ENCODE peak calls at places on chromosome 1, in four cellular contexts. Y is cardiac muscle cell, N is NT2/D1, O is ovary. E is an unnamed sample. For H3K9me3, H3K36me3 and H3K4me1, the result is how much of the 10 kb centered on the place peaks cover.

GRCh38 chr1:42266253-42267135 is 68.5 kb downstream of the FOXJ3 start:
- DNase-seq in O (no peak), Y (no peak), N (no peak), E (no peak)

GRCh38 chr1:229479660-229480399 is 28.3 kb downstream of the NUP133 start:
- DNase-seq in Y (no peak), O (no peak), N (no peak), E (no peak)

GRCh38 chr1:235601087-235601486 is 48.5 kb downstream of the GNG4 start:
- DNase-seq in Y (peak), N (no peak), O (no peak), E (no peak)

GRCh38 chr1:101992816-101993575 is 3.7 kb downstream of the OLFM3 start:
- DNase-seq in Y (no peak), N (no peak), O (no peak), E (no peak)

GRCh38 chr1:227789881-227790400 is 25.5 kb upstream of the PRSS38 start:
- DNase-seq in Y (no peak), N (no peak), O (no peak), E (peak)

GRCh38 chr1:214276786-214277185 is 4.2 kb upstream of the SMYD2 start:
- DNase-seq in O (no peak), N (no peak), Y (no peak), E (no peak)

GRCh38 chr1:156368889-156369684 is at the start of gene RHBG:
- DNase-seq in Y (peak), O (peak), N (peak), E (peak)

GRCh38 chr1:182446033-182446669 is 3.8 kb upstream of the RGSL1 start:
- DNase-seq in Y (peak), N (peak), O (no peak), E (no peak)

GRCh38 chr1:208201241-208201640 is 42.9 kb downstream of the PLXNA2 start:
- DNase-seq in N (no peak), O (no peak), Y (peak), E (peak)

GRCh38 chr1:206637605-206638004 is 2.3 kb downstream of the DYRK3 start:
- DNase-seq in Y (no peak), N (no peak), O (no peak), E (no peak)

GRCh38 chr1:178122283-178122682 is 28.4 kb downstream of the RASAL2 start:
- DNase-seq in Y (no peak), O (no peak), N (no peak), E (no peak)

GRCh38 chr1:38209986-38210385 is 163.4 kb upstream of the POU3F1 start:
- DNase-seq in N (no peak), O (no peak), Y (peak), E (peak)

GRCh38 chr1:85375422-85375934 is 89.5 kb downstream of the DDAH1 start:
- DNase-seq in N (no peak), Y (no peak), O (no peak), E (no peak)

GRCh38 chr1:25765910-25766645 is 33.9 kb upstream of the SELENON start:
- DNase-seq in N (no peak), O (no peak), Y (no peak), E (no peak)

GRCh38 chr1:30844631-30845030 is 63.9 kb downstream of the SDC3 start:
- DNase-seq in N (peak), O (no peak), Y (no peak), E (no peak)

GRCh38 chr1:216500273-216500967 is 77.2 kb upstream of the USH2A start:
- DNase-seq in N (no peak), O (no peak), Y (no peak), E (no peak)

GRCh38 chr1:21289700-21290545 is at the start of gene ECE1:
- DNase-seq in Y (peak), O (peak), N (peak), E (peak)

GRCh38 chr1:226123591-226124471 is 61.3 kb downstream of the H3-3A start:
- DNase-seq in N (no peak), O (no peak), Y (no peak), E (no peak)

GRCh38 chr1:66553846-66554245 is 19.9 kb downstream of the SGIP1 start:
- DNase-seq in Y (no peak), O (no peak), N (no peak), E (no peak)

GRCh38 chr1:47757226-47757975 is 239.8 kb downstream of the TRABD2B start:
- DNase-seq in N (no peak), Y (no peak), O (no peak), E (no peak)

GRCh38 chr1:109151146-109151545 is 37.2 kb downstream of the ELAPOR1 start:
- DNase-seq in Y (peak), O (no peak), N (peak), E (peak)

GRCh38 chr1:173688300-173688699 is 18.6 kb upstream of the ANKRD45 start:
- DNase-seq in N (no peak), O (no peak), Y (no peak), E (no peak)

GRCh38 chr1:53769780-53770179 is 30.8 kb upstream of the GLIS1 start:
- DNase-seq in N (no peak), Y (peak), O (no peak), E (no peak)

GRCh38 chr1:238961790-238962189 is 424.6 kb upstream of the CHRM3 start:
- DNase-seq in Y (no peak), N (no peak), O (no peak), E (no peak)

GRCh38 chr1:40712405-40712944 is 21.0 kb downstream of the NFYC start:
- DNase-seq in N (no peak), Y (no peak), O (no peak), E (peak)

GRCh38 chr1:89894210-89894668 is 73.4 kb downstream of the LRRC8D start:
- DNase-seq in Y (peak), O (no peak), N (no peak), E (no peak)

GRCh38 chr1:212595787-212596714 is 12.5 kb upstream of the ATF3 start:
- DNase-seq in O (no peak), N (no peak), Y (peak), E (no peak)

GRCh38 chr1:34366875-34367624 is 190.3 kb downstream of the C1orf94 start:
- DNase-seq in Y (no peak), N (no peak), O (no peak), E (no peak)

GRCh38 chr1:155128755-155129473 is 1.2 kb downstream of the EFNA1 start:
- DNase-seq in O (no peak), Y (peak), N (no peak), E (peak)

GRCh38 chr1:32275424-32275823 is 16.5 kb upstream of the HDAC1 start:
- DNase-seq in N (no peak), Y (peak), O (no peak), E (no peak)

GRCh38 chr1:2821373-2821955 is 20.0 kb upstream of the TTC34 start:
- DNase-seq in O (no peak), N (no peak), Y (no peak), E (no peak)
- H3K9me3 ChIP-seq in O (under half), N (under half), Y (under half), E (under half)

GRCh38 chr1:204407314-204407971 is 4.2 kb downstream of the PPP1R15B start:
- DNase-seq in N (no peak), Y (no peak), O (no peak), E (no peak)
- H3K36me3 ChIP-seq in N (half or more), Y (under half), O (under half), E (under half)

GRCh38 chr1:151990856-151991198 is 2.8 kb downstream of the S100A10 start:
- DNase-seq in N (no peak), O (peak), Y (peak), E (no peak)

GRCh38 chr1:151989131-151989868 is 4.4 kb downstream of the S100A10 start:
- DNase-seq in N (no peak), Y (peak), O (no peak), E (no peak)

GRCh38 chr1:151986501-151987190 is 7.0 kb downstream of the S100A10 start:
- DNase-seq in Y (no peak), N (no peak), O (no peak), E (no peak)

GRCh38 chr1:151990058-151990855 is 3.4 kb downstream of the S100A10 start:
- DNase-seq in Y (peak), N (no peak), O (no peak), E (no peak)

GRCh38 chr1:151988405-151988851 is 5.2 kb downstream of the S100A10 start:
- DNase-seq in O (no peak), N (no peak), Y (peak), E (no peak)
- H3K4me1 ChIP-seq in O (under half), N (under half), Y (under half), E (under half)

GRCh38 chr1:247147781-247148180 is 24.0 kb downstream of the ZNF124 start:
- DNase-seq in Y (no peak), O (no peak), N (no peak), E (no peak)

GRCh38 chr1:247145279-247145678 is 26.5 kb downstream of the ZNF124 start:
- DNase-seq in O (no peak), Y (no peak), N (no peak), E (no peak)

GRCh38 chr1:247146671-247147070 is 25.1 kb downstream of the ZNF124 start:
- DNase-seq in Y (no peak), O (no peak), N (peak), E (no peak)
- H3K9me3 ChIP-seq in Y (under half), O (under half), N (half or more), E (under half)

GRCh38 chr1:198701766-198702539 is 63.1 kb downstream of the PTPRC start:
- DNase-seq in Y (no peak), N (no peak), O (no peak), E (no peak)
- H3K36me3 ChIP-seq in Y (under half), N (under half), O (under half), E (under half)

DNA sequence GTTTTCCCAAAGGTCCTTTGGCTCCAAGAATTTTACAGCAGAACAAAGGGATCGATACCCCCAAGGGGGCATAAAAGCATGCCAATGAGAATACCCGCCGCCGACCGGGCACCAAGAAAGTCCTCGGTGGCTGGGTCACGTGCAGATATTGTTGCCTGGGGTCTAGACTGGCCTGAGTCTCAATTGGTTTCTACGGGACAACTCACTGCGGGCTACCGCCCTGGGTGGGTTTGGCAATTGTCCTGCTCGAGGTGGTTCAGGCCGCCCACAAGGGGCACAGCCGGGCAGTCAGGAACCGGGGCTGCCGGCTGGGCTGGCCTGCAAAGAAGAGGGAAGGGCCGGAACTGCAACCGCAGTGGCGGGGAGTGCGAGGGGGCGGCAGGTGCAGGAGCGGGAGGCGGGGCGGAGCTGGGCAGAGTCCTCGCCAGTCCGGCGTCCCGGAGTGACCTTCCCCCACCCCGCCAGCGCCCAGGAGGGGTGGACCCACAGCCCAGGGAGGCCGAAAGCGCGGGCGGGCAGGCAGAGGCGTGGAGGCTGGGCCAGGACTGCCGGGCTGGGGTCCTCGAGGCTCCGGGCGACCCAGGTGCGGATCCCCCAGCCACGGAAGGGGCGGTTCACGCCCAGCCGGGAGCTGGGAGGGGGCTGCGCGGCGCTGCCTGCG is 926 bp upstream of the ATP1B1 start:
- DNase-seq in O (peak), Y (no peak), N (peak), E (peak)
- H3K4me1 ChIP-seq in O (under half), Y (under half), N (under half), E (under half)

GRCh38 chr1:224928906-224929305 is 569 bp upstream of the DNAH14 start:
- DNase-seq in N (no peak), Y (no peak), O (no peak), E (no peak)

GRCh38 chr1:224932607-224933249 is 3.3 kb downstream of the DNAH14 start:
- DNase-seq in Y (no peak), O (no peak), N (no peak), E (no peak)

GRCh38 chr1:224933584-224933983 is 4.1 kb downstream of the DNAH14 start:
- DNase-seq in N (no peak), Y (no peak), O (no peak), E (no peak)

GRCh38 chr1:224929335-224930237 is at the start of gene DNAH14:
- DNase-seq in Y (peak), N (peak), O (peak), E (peak)

DNA sequence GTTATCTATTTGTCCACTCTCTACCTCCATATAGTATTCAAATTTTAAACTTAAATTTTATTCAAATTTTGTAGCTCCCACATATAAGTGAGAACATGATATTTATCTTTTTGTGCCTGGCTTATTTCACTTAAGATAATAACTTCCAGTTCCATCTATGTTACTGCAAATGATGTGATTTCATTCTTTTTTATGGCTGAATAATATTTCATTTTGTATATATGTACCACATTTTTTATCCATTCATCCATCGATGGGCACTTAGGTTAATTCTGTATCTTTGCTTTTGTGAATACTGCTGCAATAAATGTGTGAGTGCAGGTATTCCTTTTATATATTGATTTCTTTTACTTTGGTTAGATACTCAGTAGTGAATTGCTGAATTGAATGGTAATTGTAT is 2.1 kb downstream of the DNAH14 start:
- DNase-seq in Y (no peak), N (no peak), O (no peak), E (no peak)
- H3K9me3 ChIP-seq in Y (under half), N (half or more), O (under half), E (under half)